ENCODE peak calls at places on chromosomes 1 and 21, in ten cellular contexts. K is left cardiac atrium; E is colonic mucosa; J is body of pancreas; T is NCI-H345; C is CD8-positive, alpha-beta memory T cell; O is germinal center; L is stimulated activated CD8-positive, alpha-beta memory T cell treated with anti-CD3 and anti-CD28 coated beads, Interleukin-12 subunit alpha, Interleukin-12 subunit beta, amount 100 ng/mL, for 4 hours; V is fibroblast of lung; D is T-cell. M is an unnamed sample.

GRCh38 chr1:219227731-219228419 is 54.2 kb downstream of the LYPLAL1 start:
- DNase-seq in O (no peak), V (no peak), D (no peak), J (no peak), L (no peak), T (no peak), C (no peak), E (no peak), K (no peak), M (no peak)

GRCh38 chr21:35932232-35932911 is 128.0 kb downstream of the SETD4 start:
- DNase-seq in C (no peak), J (peak; percentile 31), O (peak; percentile 56), V (peak; percentile 91), D (no peak), L (no peak), E (no peak), K (peak; percentile 65), T (peak; percentile 85), M (no peak)

GRCh38 chr1:156583821-156584622 is 4.5 kb downstream of the TTC24 start:
- DNase-seq in J (peak; percentile 79), O (peak; percentile 79), T (peak; percentile 70), D (peak; percentile 68), C (peak; percentile 65), V (peak; percentile 72), L (peak; percentile 31), K (peak; percentile 66), E (peak; percentile 84), M (peak; percentile 59)

GRCh38 chr1:156371553-156372264 is 2.7 kb downstream of the RHBG start:
- DNase-seq in C (no peak), V (peak; percentile 54), D (no peak), J (no peak), E (no peak), L (no peak), K (peak; percentile 64), O (no peak), T (no peak), M (peak; percentile 66)

GRCh38 chr1:201954263-201955008 is 867 bp upstream of the TIMM17A start:
- DNase-seq in E (no peak), L (no peak), J (no peak), T (no peak), O (no peak), K (peak; percentile 28), C (no peak), D (no peak), V (no peak), M (no peak)

GRCh38 chr1:223019236-223019635 is 123.8 kb downstream of the TLR5 start:
- DNase-seq in J (no peak), C (no peak), V (no peak), D (no peak), K (no peak), O (no peak), L (no peak), E (no peak), T (no peak), M (no peak)

GRCh38 chr21:14985306-14985705 is 79.5 kb downstream of the NRIP1 start:
- DNase-seq in C (no peak), D (no peak), J (no peak), K (no peak), O (no peak), T (no peak), V (peak; percentile 58), E (no peak), L (no peak), M (no peak)

GRCh38 chr1:25643962-25644361 is 27.4 kb downstream of the MAN1C1 start:
- DNase-seq in L (no peak), V (no peak), K (no peak), T (no peak), E (no peak), O (no peak), D (no peak), J (no peak), C (no peak), M (peak; percentile 39)

GRCh38 chr1:54486864-54487263 is 61.2 kb upstream of the ACOT11 start:
- DNase-seq in J (no peak), L (no peak), C (no peak), E (peak; percentile 41), K (no peak), O (no peak), T (no peak), D (no peak), V (no peak), M (no peak)

GRCh38 chr1:239805888-239806772 is 285.6 kb upstream of the FMN2 start:
- DNase-seq in O (no peak), V (peak; percentile 4), L (no peak), C (no peak), K (no peak), J (peak; percentile 27), D (no peak), T (no peak), E (no peak), M (no peak)

GRCh38 chr1:13817906-13818305 is 117.9 kb downstream of the PRDM2 start:
- DNase-seq in J (peak; percentile 2), K (no peak), E (no peak), L (no peak), V (no peak), O (no peak), T (no peak), C (no peak), D (no peak), M (peak; percentile 18)

GRCh38 chr1:58818075-58818474 is 34.2 kb upstream of the JUN start:
- DNase-seq in J (no peak), D (no peak), V (peak; percentile 97), C (no peak), E (no peak), O (no peak), T (no peak), L (no peak), K (no peak), M (no peak)

GRCh38 chr1:115643636-115644035 is 1.9 kb downstream of the VANGL1 start:
- DNase-seq in J (no peak), L (no peak), O (no peak), D (no peak), T (no peak), K (no peak), C (no peak), E (no peak), V (no peak), M (no peak)

GRCh38 chr1:9892563-9893528 is 17.2 kb downstream of the CTNNBIP1 start:
- DNase-seq in C (no peak), K (no peak), D (no peak), J (peak; percentile 48), E (no peak), L (no peak), V (peak; percentile 91), O (no peak), T (no peak), M (no peak)

GRCh38 chr1:171513743-171514142 is 28.4 kb downstream of the PRRC2C start:
- DNase-seq in O (no peak), V (no peak), J (no peak), K (no peak), T (no peak), E (no peak), D (no peak), C (no peak), L (no peak), M (no peak)

GRCh38 chr1:12640237-12640957 is 3.5 kb upstream of the AADACL4 start:
- DNase-seq in C (no peak), V (no peak), L (no peak), O (no peak), J (no peak), D (no peak), E (no peak), K (no peak), T (no peak), M (no peak)

GRCh38 chr1:169676001-169676400 is 35.4 kb downstream of the SELL start:
- DNase-seq in C (no peak), K (no peak), T (no peak), D (no peak), L (no peak), J (no peak), E (no peak), O (no peak), V (peak; percentile 91), M (no peak)

GRCh38 chr1:56547977-56548376 is 31.4 kb downstream of the PLPP3 start:
- DNase-seq in E (peak; percentile 42), C (no peak), L (no peak), V (no peak), J (peak; percentile 16), K (peak; percentile 72), O (no peak), D (no peak), T (no peak), M (peak; percentile 96)

GRCh38 chr1:175178456-175178855 is 14.1 kb downstream of the KIAA0040 start:
- DNase-seq in T (no peak), O (no peak), D (no peak), C (no peak), L (no peak), J (no peak), K (no peak), V (no peak), E (no peak), M (no peak)

GRCh38 chr1:9784508-9785133 is 39.1 kb downstream of the CLSTN1 start:
- DNase-seq in D (peak; percentile 56), O (peak; percentile 64), J (peak; percentile 68), L (peak; percentile 19), K (no peak), E (peak; percentile 71), T (peak; percentile 68), V (peak; percentile 53), C (peak; percentile 40), M (peak; percentile 52)

GRCh38 chr1:203381151-203381751 is 30.3 kb upstream of the FMOD start:
- DNase-seq in J (no peak), C (no peak), O (peak; percentile 70), T (no peak), K (no peak), V (no peak), L (no peak), E (peak; percentile 6), D (no peak), M (no peak)

GRCh38 chr1:85453640-85454194 is 11.2 kb downstream of the DDAH1 start:
- DNase-seq in L (no peak), C (no peak), V (no peak), J (no peak), D (no peak), E (no peak), T (no peak), O (no peak), K (no peak), M (no peak)

GRCh38 chr1:212315907-212316306 is 30.7 kb downstream of the PPP2R5A start:
- DNase-seq in K (no peak), T (no peak), E (peak; percentile 25), D (no peak), J (peak; percentile 18), C (no peak), V (no peak), L (no peak), O (no peak), M (no peak)

GRCh38 chr1:203289281-203289981 is 15.9 kb upstream of the BTG2 start:
- DNase-seq in J (peak; percentile 50), T (no peak), D (peak; percentile 83), O (peak; percentile 78), L (peak; percentile 79), K (peak; percentile 58), V (no peak), E (peak; percentile 66), C (peak; percentile 84), M (no peak)

GRCh38 chr1:90850925-90851710 is 134.0 kb upstream of the BARHL2 start:
- DNase-seq in K (peak; percentile 87), T (peak; percentile 87), L (peak; percentile 67), J (peak; percentile 82), O (peak; percentile 84), C (peak; percentile 67), E (peak; percentile 82), D (peak; percentile 74), V (peak; percentile 66), M (peak; percentile 87)

GRCh38 chr1:218363141-218363540 is 18.0 kb downstream of the TGFB2 start:
- DNase-seq in J (no peak), E (no peak), C (no peak), L (no peak), V (no peak), K (no peak), O (no peak), T (peak; percentile 32), D (no peak), M (no peak)

GRCh38 chr1:81489372-81489934 is 311.3 kb upstream of the ADGRL2 start:
- DNase-seq in C (no peak), T (no peak), J (no peak), L (no peak), E (no peak), V (no peak), O (no peak), K (no peak), D (no peak), M (no peak)

GRCh38 chr1:16905112-16905855 is 9.5 kb downstream of the RNU1-2 start:
- DNase-seq in T (no peak), E (no peak), V (peak; percentile 87), L (no peak), J (peak; percentile 57), D (no peak), K (no peak), O (peak; percentile 63), C (peak; percentile 38), M (peak; percentile 56)

M was measured in left lobe of liver.